ENCODE peak calls at places on chromosome 9, in eight cellular contexts. I is T-helper 2 cell; F is NCI-H1105 treated with DMSO at 0.1 percent for 48 hours; V is iris pigment epithelial cell; U is effector memory CD8-positive, alpha-beta T cell; E is fibroblast of the conjunctiva; G is cardiac fibroblast; Y is SHP77 treated with DMSO at 0.1 percent for 48 hours. M is an unnamed sample.
A peak's percentile ranks its signal among the peaks of the same experiment; 100 is the strongest.

GRCh38 chr9:87725900-87726709 is at the start of gene CTSL:
- DNase-seq in F (peak; percentile 46), V (peak; percentile 77), I (peak; percentile 46), U (no peak), G (peak; percentile 94), Y (peak; percentile 61), E (peak; percentile 79), M (peak; percentile 84)

GRCh38 chr9:130040901-130041647 is 1.9 kb downstream of the FNBP1 start:
- DNase-seq in I (no peak), E (no peak), Y (no peak), U (no peak), V (no peak), F (no peak), G (no peak), M (no peak)

GRCh38 chr9:136848393-136849037 is 694 bp upstream of the PHPT1 start:
- DNase-seq in I (no peak), U (no peak), G (no peak), Y (no peak), F (peak; percentile 51), V (peak; percentile 45), E (no peak), M (peak; percentile 15)

GRCh38 chr9:99445920-99446319 is 223.8 kb downstream of the SEC61B start:
- DNase-seq in U (no peak), V (no peak), E (no peak), Y (no peak), F (no peak), G (no peak), I (no peak), M (no peak)

GRCh38 chr9:72315089-72315509 is 49.9 kb downstream of the ZFAND5 start:
- DNase-seq in Y (no peak), U (no peak), F (peak; percentile 63), V (peak; percentile 69), I (no peak), E (peak; percentile 61), G (peak; percentile 85), M (peak; percentile 12)

GRCh38 chr9:34458967-34459355 is 356 bp downstream of the DNAI1 start:
- DNase-seq in U (no peak), Y (no peak), I (no peak), F (no peak), E (no peak), G (no peak), V (no peak), M (no peak)

GRCh38 chr9:135588886-135589595 is 27.5 kb downstream of the PAEP start:
- DNase-seq in I (no peak), E (no peak), U (no peak), V (no peak), Y (no peak), F (no peak), G (no peak), M (no peak)

GRCh38 chr9:132408521-132408920 is 1.5 kb upstream of the CFAP77 start:
- DNase-seq in I (no peak), V (no peak), F (no peak), U (no peak), E (no peak), Y (no peak), G (peak; percentile 34), M (no peak)

GRCh38 chr9:132644251-132644650 is 25.5 kb downstream of the DDX31 start:
- DNase-seq in G (no peak), F (no peak), Y (no peak), I (no peak), E (no peak), U (no peak), V (no peak), M (no peak)

GRCh38 chr9:69153707-69154521 is 20.2 kb upstream of the TJP2 start:
- DNase-seq in Y (no peak), F (no peak), U (no peak), G (no peak), E (no peak), V (no peak), I (no peak), M (no peak)

GRCh38 chr9:26535146-26535545 is 357.5 kb downstream of the CAAP1 start:
- DNase-seq in E (no peak), F (no peak), V (no peak), Y (no peak), G (no peak), U (no peak), I (no peak), M (no peak)

GRCh38 chr9:12640021-12640587 is 53.1 kb upstream of the TYRP1 start:
- DNase-seq in U (no peak), E (peak; percentile 60), F (peak; percentile 81), G (peak; percentile 77), Y (no peak), I (no peak), V (peak; percentile 75), M (peak; percentile 37)

GRCh38 chr9:35510366-35510744 is 20.4 kb downstream of the RUSC2 start:
- DNase-seq in U (no peak), E (no peak), G (no peak), I (no peak), F (no peak), V (no peak), Y (no peak), M (no peak)

GRCh38 chr9:124214116-124214515 is 43.6 kb upstream of the NEK6 start:
- DNase-seq in Y (no peak), F (no peak), I (no peak), G (no peak), U (no peak), E (no peak), V (no peak), M (no peak)

M was measured in NCI-H226.